ENCODE peak calls at places on chromosomes 12 and 14, in seven cellular contexts. J is A549, C is transverse colon, G is ovary, H is sigmoid colon, I is stomach, B is suprapubic skin. O is an unnamed sample.

GRCh38 chr12:46958093-46958492 is 121.3 kb upstream of the PCED1B start:
- DNase-seq in I (no peak), B (no peak), C (no peak), G (no peak), H (no peak), J (no peak), O (no peak)

GRCh38 chr12:27650011-27650410 is 46.2 kb upstream of the REP15 start:
- DNase-seq in B (no peak), J (no peak), H (no peak), G (no peak), C (no peak), I (no peak), O (no peak)

GRCh38 chr12:11652351-11653040 is 3.0 kb downstream of the ETV6 start:
- DNase-seq in I (peak; percentile 42), C (peak; percentile 65), B (no peak), J (no peak), G (no peak), H (peak; percentile 84), O (peak; percentile 76)

GRCh38 chr12:107570721-107571120 is 114.9 kb upstream of the PWP1 start:
- DNase-seq in B (no peak), H (no peak), I (no peak), G (no peak), C (peak; percentile 41), J (no peak), O (no peak)

GRCh38 chr12:116687888-116688287 is 50.0 kb downstream of the SPRING1 start:
- DNase-seq in G (no peak), C (peak; percentile 22), H (no peak), B (no peak), J (peak; percentile 46), I (no peak), O (no peak)

GRCh38 chr12:28313631-28314030 is 123.4 kb downstream of the CCDC91 start:
- DNase-seq in B (no peak), G (no peak), H (no peak), I (no peak), J (no peak), C (no peak), O (no peak)

GRCh38 chr12:40054554-40055226 is 51.2 kb downstream of the SLC2A13 start:
- DNase-seq in C (peak; percentile 13), I (no peak), G (peak; percentile 15), B (no peak), H (peak; percentile 74), J (peak; percentile 21), O (no peak)

GRCh38 chr12:113040722-113041168 is 15.8 kb upstream of the DTX1 start:
- DNase-seq in G (no peak), I (peak; percentile 44), J (peak; percentile 39), C (peak; percentile 41), H (peak; percentile 85), B (peak; percentile 82), O (no peak)

GRCh38 chr14:78164226-78164853 is 5.8 kb upstream of the NRXN3 start:
- DNase-seq in G (no peak), B (no peak), J (peak; percentile 60), H (no peak), I (peak; percentile 47), C (peak; percentile 31), O (no peak)

GRCh38 chr12:106954462-106955376 is 988 bp upstream of the TMEM263 start:
- DNase-seq in B (no peak), H (peak; percentile 78), I (no peak), C (peak; percentile 24), J (no peak), G (peak; percentile 48), O (peak; percentile 85)

GRCh38 chr12:3551386-3551785 is 60.4 kb downstream of the PRMT8 start:
- DNase-seq in C (no peak), I (no peak), J (no peak), H (peak; percentile 76), B (peak; percentile 72), G (peak; percentile 92), O (no peak)

GRCh38 chr12:132282950-132283771 is 46.2 kb downstream of the GALNT9 start:
- DNase-seq in B (no peak), I (no peak), C (no peak), J (no peak), H (no peak), G (no peak), O (no peak)

GRCh38 chr14:29459967-29460366 is 467.7 kb downstream of the PRKD1 start:
- DNase-seq in I (no peak), H (no peak), J (no peak), G (no peak), C (no peak), B (no peak), O (no peak)
- H3K27ac ChIP-seq in I (no peak overlapping the region), H (no peak overlapping the region), J (no peak overlapping the region), G (no peak overlapping the region), C (no peak overlapping the region), B (no peak overlapping the region), O (no peak overlapping the region)

GRCh38 chr12:109525279-109525585 is 47.8 kb downstream of the UBE3B start:
- DNase-seq in J (no peak), I (no peak), H (no peak), B (no peak), G (no peak), C (no peak), O (no peak)

GRCh38 chr12:109519787-109520186 is 42.4 kb downstream of the UBE3B start:
- DNase-seq in H (peak; percentile 25), B (no peak), J (no peak), C (no peak), I (no peak), G (no peak), O (no peak)

GRCh38 chr12:109524466-109525278 is 47.2 kb downstream of the UBE3B start:
- DNase-seq in G (no peak), I (no peak), C (no peak), H (no peak), B (no peak), J (no peak), O (peak; percentile 30)

GRCh38 chr12:109523071-109523470 is 45.6 kb downstream of the UBE3B start:
- DNase-seq in J (no peak), C (no peak), G (no peak), H (no peak), B (no peak), I (no peak), O (no peak)

DNA sequence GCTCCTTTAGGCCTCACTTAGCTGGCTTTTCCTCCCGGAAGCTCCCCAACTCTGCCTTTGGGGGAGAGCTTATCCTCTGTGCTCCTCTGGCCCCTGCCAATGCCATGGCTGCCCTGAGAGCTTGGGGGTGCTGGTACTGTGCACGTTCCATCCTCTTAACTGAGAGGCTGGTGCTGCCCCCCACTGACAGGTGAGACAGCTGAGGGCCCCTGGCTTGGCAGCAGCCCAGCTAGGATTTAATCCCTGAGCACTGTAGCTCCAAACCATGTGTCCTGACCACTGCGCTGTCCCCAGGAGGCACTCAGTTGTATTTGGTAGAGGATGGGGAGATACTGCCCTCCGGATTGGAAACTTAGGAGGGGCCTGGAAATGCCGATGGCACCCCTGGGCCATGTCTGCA is 46.1 kb downstream of the UBE3B start:
- DNase-seq in J (no peak), B (no peak), C (no peak), G (no peak), I (no peak), H (no peak), O (no peak)
- TF ChIP-seq EP300 in J (no peak), B (no peak), C (no peak), G (no peak), I (no peak), H (no peak), O (no peak)

DNA sequence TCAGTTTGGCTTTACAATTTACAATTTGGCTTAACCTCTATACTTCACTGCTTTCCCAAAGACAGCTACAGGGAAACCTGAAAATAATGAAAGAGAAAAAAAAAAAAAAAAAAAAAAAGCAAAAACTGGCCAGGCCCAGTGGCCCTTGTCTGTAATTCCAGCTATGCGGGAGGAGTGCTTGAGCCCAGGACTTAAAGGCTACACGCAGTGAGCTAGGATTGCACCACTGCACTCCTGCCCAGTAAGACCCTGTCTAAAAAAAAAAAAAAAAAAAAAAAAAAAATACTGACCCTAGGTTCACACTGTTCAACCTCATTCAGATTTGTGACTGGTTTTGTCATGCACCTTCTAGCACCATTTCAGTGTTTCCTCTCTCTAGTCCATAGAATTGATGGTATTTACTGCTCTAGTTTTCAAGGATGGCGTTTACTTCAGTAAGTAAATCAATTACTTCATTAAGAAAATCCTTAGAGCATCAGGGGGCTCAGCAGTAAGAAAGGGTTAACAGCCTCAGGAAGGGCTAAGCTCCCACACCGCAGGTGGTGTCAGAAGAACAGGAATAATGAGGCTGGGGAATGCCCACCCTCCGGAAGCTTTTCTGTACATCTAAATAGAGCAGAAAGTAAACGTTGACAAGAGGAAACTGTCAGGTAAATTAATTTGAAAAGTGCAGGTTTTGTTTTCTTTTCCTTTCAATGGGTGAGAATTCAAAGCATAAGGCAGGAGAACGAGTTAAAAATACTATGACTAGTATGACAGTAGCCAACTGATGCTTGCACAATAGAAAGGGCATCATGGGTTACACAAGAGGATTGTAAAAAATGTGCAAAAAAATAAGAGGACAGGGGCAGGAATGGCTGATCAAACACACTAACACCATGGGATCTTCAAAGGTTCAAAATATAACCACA is 115.0 kb upstream of the MDM1 start:
- DNase-seq in C (no peak), H (no peak), I (no peak), B (no peak), J (no peak), G (no peak), O (no peak)
- H3K27ac ChIP-seq in C (no peak overlapping the region), H (no peak overlapping the region), I (no peak overlapping the region), B (no peak overlapping the region), J (no peak overlapping the region), G (no peak overlapping the region), O (no peak overlapping the region)

GRCh38 chr12:98224584-98225221 is 290.7 kb upstream of the TMPO start:
- DNase-seq in J (no peak), I (no peak), B (no peak), G (no peak), C (no peak), H (no peak), O (no peak)

GRCh38 chr12:98232753-98233385 is 282.5 kb upstream of the TMPO start:
- DNase-seq in J (no peak), G (no peak), B (no peak), C (no peak), H (no peak), I (no peak), O (no peak)

GRCh38 chr12:98227162-98227561 is 288.2 kb upstream of the TMPO start:
- DNase-seq in B (no peak), H (no peak), I (no peak), G (no peak), J (no peak), C (no peak), O (no peak)

GRCh38 chr12:98228619-98229538 is 286.5 kb upstream of the TMPO start:
- DNase-seq in H (no peak), G (no peak), C (no peak), B (no peak), J (no peak), I (no peak), O (no peak)

GRCh38 chr12:98229539-98229921 is 285.9 kb upstream of the TMPO start:
- DNase-seq in H (no peak), B (no peak), J (no peak), C (no peak), G (no peak), I (no peak), O (no peak)
- TF ChIP-seq EP300 in H (no peak), B (no peak), J (no peak), C (no peak), G (no peak), I (no peak), O (no peak)

O was measured in upper lobe of left lung.